ENCODE peak calls at places on chromosomes 4 and X, in eight cellular contexts. G is Panc1, N is IMR-90, S is WTC11, Y is LNCaP clone FGC, F is astrocyte of the cerebellum, T is tibial artery, R is neural crest cell. V is an unnamed sample.

GRCh38 chr4:103786014-103786413 is 66.2 kb upstream of the TACR3 start:
- DNase-seq in G (peak; percentile 20), N (no peak), S (peak; percentile 46), Y (peak; percentile 50), F (peak; percentile 4), T (no peak), R (no peak), V (peak; percentile 57)

GRCh38 chrX:96564595-96564994 is 120.0 kb upstream of the DIAPH2 start:
- DNase-seq in G (no peak), N (no peak), S (no peak), Y (no peak), F (no peak), T (no peak), R (no peak), V (no peak)

GRCh38 chr4:121272526-121272925 is 108.3 kb downstream of the QRFPR start:
- DNase-seq in G (no peak), N (peak; percentile 55), S (no peak), Y (no peak), F (no peak), T (no peak), R (no peak), V (no peak)

GRCh38 chr4:5142726-5143125 is 91.4 kb downstream of the STK32B start:
- DNase-seq in G (no peak), N (peak; percentile 66), S (peak; percentile 60), Y (peak; percentile 10), F (peak; percentile 28), T (no peak), R (no peak), V (peak; percentile 45)

GRCh38 chr4:145511913-145512522 is 30.4 kb downstream of the SMAD1 start:
- DNase-seq in G (no peak), N (peak; percentile 35), S (no peak), Y (no peak), F (peak; percentile 5), T (no peak), R (no peak), V (no peak)

GRCh38 chr4:168531305-168531704 is 34.5 kb downstream of the PALLD start:
- DNase-seq in G (no peak), N (no peak), S (no peak), Y (no peak), F (no peak), T (no peak), R (no peak), V (no peak)

GRCh38 chr4:123444298-123444731 is 47.7 kb downstream of the SPRY1 start:
- DNase-seq in G (no peak), N (peak; percentile 56), S (peak; percentile 47), Y (no peak), F (no peak), T (no peak), R (peak; percentile 63), V (peak; percentile 78)

GRCh38 chr4:184899261-184900134 is 73.7 kb upstream of the ACSL1 start:
- DNase-seq in G (no peak), N (peak; percentile 8), S (no peak), Y (no peak), F (no peak), T (no peak), R (no peak), V (no peak)

GRCh38 chr4:38194202-38194601 is 234.0 kb downstream of the PTTG2 start:
- DNase-seq in G (no peak), N (no peak), S (no peak), Y (no peak), F (no peak), T (no peak), R (no peak), V (no peak)

GRCh38 chr4:147136308-147136707 is 190.6 kb upstream of the TTC29 start:
- DNase-seq in G (no peak), N (peak; percentile 84), S (no peak), Y (no peak), F (peak; percentile 32), T (no peak), R (no peak), V (no peak)

GRCh38 chr4:145935253-145936141 is 3.1 kb downstream of the ZNF827 start:
- DNase-seq in G (no peak), N (no peak), S (peak; percentile 52), Y (no peak), F (no peak), T (no peak), R (peak; percentile 60), V (peak; percentile 58)

GRCh38 chrX:47573334-47574095 is 8.7 kb upstream of the TIMP1 start:
- DNase-seq in G (no peak), N (peak; percentile 73), S (peak; percentile 81), Y (no peak), F (no peak), T (no peak), R (no peak), V (no peak)

GRCh38 chrX:69077895-69078455 is 87.3 kb downstream of the PJA1 start:
- DNase-seq in G (no peak), N (peak; percentile 12), S (no peak), Y (no peak), F (no peak), T (no peak), R (no peak), V (peak; percentile 59)

GRCh38 chrX:103405009-103405333 is 28.6 kb downstream of the BEX3 start:
- DNase-seq in G (no peak), N (no peak), S (no peak), Y (no peak), F (no peak), T (no peak), R (no peak), V (no peak)

GRCh38 chrX:131741103-131741581 is 197.3 kb downstream of the OR13H1 start:
- DNase-seq in G (no peak), N (peak; percentile 81), S (no peak), Y (no peak), F (peak; percentile 75), T (no peak), R (no peak), V (peak; percentile 88)

GRCh38 chr4:140743194-140743931 is 12.8 kb downstream of the TBC1D9 start:
- DNase-seq in G (no peak), N (peak; percentile 57), S (no peak), Y (no peak), F (no peak), T (no peak), R (no peak), V (no peak)

GRCh38 chrX:112830540-112830939 is 10.1 kb downstream of the AMOT start:
- DNase-seq in G (no peak), N (no peak), S (no peak), Y (no peak), F (no peak), T (no peak), R (no peak), V (no peak)

GRCh38 chr4:61693520-61693919 is 493.4 kb downstream of the ADGRL3 start:
- DNase-seq in G (no peak), N (no peak), S (no peak), Y (no peak), F (no peak), T (no peak), R (no peak), V (no peak)

GRCh38 chr4:132737344-132737743 is 411.8 kb upstream of the PCDH10 start:
- DNase-seq in G (no peak), N (no peak), S (peak; percentile 54), Y (no peak), F (no peak), T (no peak), R (no peak), V (peak; percentile 17)
- TF ChIP-seq CTCF in G (no peak), N (no peak), S (no peak), Y (no peak), F (no peak), T (no peak), R (no peak), V (peak; percentile 44)

DNA sequence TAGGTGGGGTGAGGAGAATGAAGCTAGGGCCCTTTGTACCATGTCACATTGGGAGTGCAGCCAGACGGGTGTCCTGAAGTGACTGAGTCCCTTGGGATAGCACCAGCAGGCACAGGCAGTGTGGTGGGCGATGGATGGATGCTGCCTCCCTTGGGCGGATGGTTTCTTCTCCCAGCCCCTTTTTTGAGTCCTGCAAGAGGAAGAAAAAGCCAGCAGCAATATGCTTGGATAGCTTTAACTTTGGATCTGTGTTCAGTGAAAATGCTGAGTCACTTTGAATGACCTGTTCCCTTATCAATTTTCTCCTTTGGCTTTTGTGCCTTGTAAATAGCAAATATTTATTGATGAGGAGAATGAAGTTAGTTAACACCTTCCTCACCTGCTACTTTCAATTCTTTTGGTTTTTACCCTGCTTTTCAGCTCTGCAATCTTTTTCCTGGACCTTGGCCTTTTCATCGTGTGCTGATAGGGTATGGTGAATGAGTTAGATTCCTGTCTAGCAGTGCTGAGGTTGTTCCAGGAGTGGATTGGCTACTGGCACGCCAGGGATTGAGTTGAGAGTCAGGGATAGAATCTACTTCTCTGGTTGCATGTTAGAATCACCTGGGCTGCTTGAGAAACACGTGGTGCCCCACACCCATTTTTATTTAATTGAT is 10.2 kb downstream of the DCUN1D4 start:
- DNase-seq in G (no peak), N (peak; percentile 17), S (no peak), Y (no peak), F (no peak), T (no peak), R (no peak), V (no peak)
- TF ChIP-seq CTCF in G (no peak), N (no peak), S (no peak), Y (no peak), F (no peak), T (no peak), R (no peak), V (no peak)

DNA sequence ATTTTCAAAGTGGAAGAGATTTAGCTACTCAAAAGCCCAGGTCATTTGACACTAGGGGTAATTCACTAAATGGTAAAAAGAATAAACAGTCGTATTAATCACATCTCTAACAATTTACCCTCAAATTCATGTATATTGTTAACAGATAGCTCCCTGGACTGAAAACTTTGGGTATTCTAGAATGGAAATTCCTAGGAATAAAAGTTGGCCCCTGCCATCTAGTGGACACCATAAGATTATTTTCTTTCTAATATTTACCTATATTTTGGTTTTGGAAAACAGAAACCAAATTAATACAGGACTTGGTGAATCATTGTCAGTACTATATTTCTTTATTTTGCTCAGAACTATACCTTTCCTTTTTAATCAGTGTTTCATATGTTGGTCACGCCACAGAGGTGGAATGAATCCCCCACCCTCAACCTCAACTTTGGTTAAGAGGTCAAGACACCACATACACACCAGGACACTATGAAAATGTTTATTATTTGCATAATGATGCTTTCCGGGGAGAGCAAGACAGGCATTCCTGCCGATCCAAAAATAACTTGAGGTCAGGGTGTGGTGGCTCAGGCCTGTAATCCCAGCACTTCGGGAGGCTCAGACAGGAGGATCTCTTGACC is 96.2 kb upstream of the APOOL start:
- DNase-seq in G (no peak), N (peak; percentile 5), S (no peak), Y (no peak), F (no peak), T (no peak), R (no peak), V (no peak)
- TF ChIP-seq CTCF in G (peak; percentile 39), N (peak; percentile 37), S (no peak), Y (no peak), F (no peak), T (peak; percentile 47), R (peak; percentile 60), V (no peak)

GRCh38 chr4:56804551-56804950 is 16.9 kb downstream of the SPINK2 start:
- DNase-seq in G (no peak), N (peak; percentile 26), S (no peak), Y (no peak), F (peak; percentile 62), T (no peak), R (no peak), V (no peak)

GRCh38 chr4:56803473-56803872 is 18.0 kb downstream of the SPINK2 start:
- DNase-seq in G (no peak), N (no peak), S (no peak), Y (no peak), F (no peak), T (no peak), R (no peak), V (no peak)

GRCh38 chr4:56799291-56799823 is 22.1 kb downstream of the SPINK2 start:
- DNase-seq in G (no peak), N (no peak), S (no peak), Y (no peak), F (no peak), T (no peak), R (no peak), V (no peak)

GRCh38 chr4:56799824-56800756 is 21.4 kb downstream of the SPINK2 start:
- DNase-seq in G (peak; percentile 67), N (peak; percentile 86), S (peak; percentile 85), Y (peak; percentile 60), F (peak; percentile 85), T (peak; percentile 88), R (peak; percentile 75), V (peak; percentile 87)
- TF ChIP-seq CTCF in G (peak; percentile 89), N (peak; percentile 98), S (peak; percentile 60), Y (peak; percentile 96), F (peak; percentile 95), T (peak; percentile 81), R (peak; percentile 96), V (peak; percentile 92)